ENCODE peak calls at places on chromosomes 2 and 18, in seven cellular contexts. X, O, V, W, G, Y and M are unnamed samples.
A peak's percentile ranks its signal among the peaks of the same experiment; 100 is the strongest.

GRCh38 chr2:170917219-170917851 is 11.7 kb upstream of the GORASP2 start:
- DNase-seq in X (no peak), O (no peak), Y (no peak), V (no peak), G (no peak), W (no peak), M (no peak)

GRCh38 chr18:11407900-11408299 is 201.5 kb upstream of the SLC35G4 start:
- DNase-seq in G (no peak), Y (peak; percentile 55), O (no peak), X (no peak), V (no peak), W (no peak), M (no peak)

GRCh38 chr18:32383040-32383819 is 87.5 kb downstream of the GAREM1 start:
- DNase-seq in W (no peak), G (peak; percentile 53), Y (peak; percentile 91), O (no peak), V (no peak), X (no peak), M (no peak)

GRCh38 chr2:44789971-44790721 is 151.4 kb upstream of the SIX3 start:
- DNase-seq in X (no peak), W (no peak), O (no peak), Y (no peak), G (no peak), V (no peak), M (no peak)

GRCh38 chr2:177771191-177771590 is 301.4 kb downstream of the PDE11A start:
- DNase-seq in G (no peak), Y (no peak), W (no peak), V (no peak), O (no peak), X (no peak), M (no peak)

GRCh38 chr2:43262239-43262638 is 35.8 kb upstream of the ZFP36L2 start:
- DNase-seq in Y (no peak), W (no peak), X (no peak), V (no peak), O (no peak), G (no peak), M (no peak)

GRCh38 chr2:219798430-219798829 is 171.0 kb downstream of the SLC4A3 start:
- DNase-seq in Y (no peak), G (no peak), W (no peak), X (no peak), O (no peak), V (no peak), M (no peak)

GRCh38 chr18:22552254-22552653 is 134.5 kb upstream of the CTAGE1 start:
- DNase-seq in O (no peak), V (no peak), W (no peak), Y (no peak), G (no peak), X (no peak), M (no peak)

GRCh38 chr2:54457326-54458023 is 1.3 kb downstream of the SPTBN1 start:
- DNase-seq in X (peak; percentile 36), Y (no peak), G (no peak), O (peak; percentile 50), V (peak; percentile 32), W (no peak), M (no peak)

GRCh38 chr2:112579280-112579679 is 5.1 kb upstream of the CHCHD5 start:
- DNase-seq in Y (peak; percentile 86), G (peak; percentile 86), X (no peak), W (no peak), O (no peak), V (no peak), M (no peak)